ENCODE peak calls at places on chromosomes 16 and 17, in seven cellular contexts. One of them, this sample, is unnamed. For H3K4me1, the result is how much of the 10 kb centered on the place peaks cover.

GRCh38 chr17:52105601-52106000 is 52.9 kb downstream of the CA10 start:
- DNase-seq in SK-N-SH: no peak
- DNase-seq in HepG2: no peak
- DNase-seq in HCT116: no peak
- DNase-seq in K562: no peak
- DNase-seq in GM12878: no peak
- DNase-seq in H1: no peak
- DNase-seq in this sample: no peak

GRCh38 chr16:47051031-47051430 is 77.6 kb upstream of the DNAJA2 start:
- DNase-seq in SK-N-SH: no peak
- DNase-seq in HepG2: no peak
- DNase-seq in HCT116: no peak
- DNase-seq in K562: no peak
- DNase-seq in GM12878: no peak
- DNase-seq in H1: no peak
- DNase-seq in this sample: no peak

GRCh38 chr16:14241631-14242030 is 170.5 kb downstream of the MRTFB start:
- DNase-seq in SK-N-SH: no peak
- DNase-seq in HepG2: no peak
- DNase-seq in HCT116: no peak
- DNase-seq in K562: no peak
- DNase-seq in GM12878: no peak
- DNase-seq in H1: no peak
- DNase-seq in this sample: no peak

GRCh38 chr17:28570716-28571254 is 539 bp downstream of the PIGS start:
- DNase-seq in SK-N-SH: peak
- DNase-seq in HepG2: peak
- DNase-seq in HCT116: no peak
- DNase-seq in K562: peak
- DNase-seq in GM12878: no peak
- DNase-seq in H1: no peak
- DNase-seq in this sample: no peak

GRCh38 chr17:20775331-20775730 is 195.8 kb downstream of the CDRT15L2 start:
- DNase-seq in SK-N-SH: no peak
- DNase-seq in HepG2: no peak
- DNase-seq in HCT116: no peak
- DNase-seq in K562: no peak
- DNase-seq in GM12878: no peak
- DNase-seq in H1: no peak
- DNase-seq in this sample: no peak

GRCh38 chr17:31294839-31295488 is 2.1 kb downstream of the OMG start:
- DNase-seq in SK-N-SH: no peak
- DNase-seq in HepG2: no peak
- DNase-seq in HCT116: no peak
- DNase-seq in K562: no peak
- DNase-seq in GM12878: no peak
- DNase-seq in H1: no peak
- DNase-seq in this sample: no peak

GRCh38 chr16:56888806-56889205 is 23.8 kb downstream of the SLC12A3 start:
- DNase-seq in SK-N-SH: no peak
- DNase-seq in HepG2: no peak
- DNase-seq in HCT116: no peak
- DNase-seq in K562: no peak
- DNase-seq in GM12878: peak
- DNase-seq in H1: no peak
- DNase-seq in this sample: no peak

GRCh38 chr16:24540575-24541240 is 1.3 kb downstream of the RBBP6 start:
- DNase-seq in SK-N-SH: peak
- DNase-seq in HepG2: no peak
- DNase-seq in HCT116: no peak
- DNase-seq in K562: no peak
- DNase-seq in GM12878: no peak
- DNase-seq in H1: no peak
- DNase-seq in this sample: no peak

GRCh38 chr17:7716901-7717755 is at the start of gene DNAH2:
- DNase-seq in SK-N-SH: peak
- DNase-seq in HepG2: peak
- DNase-seq in HCT116: peak
- DNase-seq in K562: peak
- DNase-seq in GM12878: no peak
- DNase-seq in H1: peak
- DNase-seq in this sample: peak

GRCh38 chr16:55482056-55482455 is 3.1 kb downstream of the MMP2 start:
- DNase-seq in SK-N-SH: no peak
- DNase-seq in HepG2: no peak
- DNase-seq in HCT116: no peak
- DNase-seq in K562: no peak
- DNase-seq in GM12878: no peak
- DNase-seq in H1: no peak
- DNase-seq in this sample: no peak

GRCh38 chr16:10668322-10669045 is 26.2 kb downstream of the TEKT5 start:
- DNase-seq in SK-N-SH: peak
- DNase-seq in HepG2: peak
- DNase-seq in HCT116: no peak
- DNase-seq in K562: no peak
- DNase-seq in GM12878: no peak
- DNase-seq in H1: no peak
- DNase-seq in this sample: no peak

GRCh38 chr17:3961564-3962047 is 2.6 kb downstream of the ATP2A3 start:
- DNase-seq in SK-N-SH: no peak
- DNase-seq in HepG2: no peak
- DNase-seq in HCT116: no peak
- DNase-seq in K562: no peak
- DNase-seq in GM12878: peak
- DNase-seq in H1: no peak
- DNase-seq in this sample: no peak

GRCh38 chr16:983044-984030 is 1.8 kb downstream of the SOX8 start:
- DNase-seq in SK-N-SH: peak
- DNase-seq in HepG2: no peak
- DNase-seq in HCT116: no peak
- DNase-seq in K562: no peak
- DNase-seq in GM12878: no peak
- DNase-seq in H1: no peak
- DNase-seq in this sample: no peak

GRCh38 chr17:80408872-80409271 is 6.1 kb upstream of the ENDOV start:
- DNase-seq in SK-N-SH: no peak
- DNase-seq in HepG2: no peak
- DNase-seq in HCT116: no peak
- DNase-seq in K562: no peak
- DNase-seq in GM12878: no peak
- DNase-seq in H1: no peak
- DNase-seq in this sample: no peak

GRCh38 chr16:35391328-35391727 is 1931.9 kb downstream of the TP53TG3F start:
- DNase-seq in SK-N-SH: peak
- DNase-seq in HepG2: peak
- DNase-seq in HCT116: peak
- DNase-seq in K562: peak
- DNase-seq in GM12878: no peak
- DNase-seq in H1: no peak
- DNase-seq in this sample: peak

GRCh38 chr17:17924131-17924856 is 47.9 kb downstream of the TOM1L2 start:
- DNase-seq in SK-N-SH: no peak
- DNase-seq in HepG2: no peak
- DNase-seq in HCT116: no peak
- DNase-seq in K562: no peak
- DNase-seq in GM12878: no peak
- DNase-seq in H1: no peak
- DNase-seq in this sample: no peak

GRCh38 chr17:17924857-17925250 is 47.3 kb downstream of the TOM1L2 start:
- DNase-seq in SK-N-SH: no peak
- DNase-seq in HepG2: no peak
- DNase-seq in HCT116: no peak
- DNase-seq in K562: no peak
- DNase-seq in GM12878: no peak
- DNase-seq in H1: no peak
- DNase-seq in this sample: no peak

GRCh38 chr17:17919169-17920107 is 52.8 kb downstream of the TOM1L2 start:
- DNase-seq in SK-N-SH: peak
- DNase-seq in HepG2: peak
- DNase-seq in HCT116: peak
- DNase-seq in K562: peak
- DNase-seq in GM12878: peak
- DNase-seq in H1: no peak
- DNase-seq in this sample: peak

GRCh38 chr17:17921192-17922082 is 50.8 kb downstream of the TOM1L2 start:
- DNase-seq in SK-N-SH: no peak
- DNase-seq in HepG2: peak
- DNase-seq in HCT116: peak
- DNase-seq in K562: peak
- DNase-seq in GM12878: no peak
- DNase-seq in H1: peak
- DNase-seq in this sample: peak

DNA sequence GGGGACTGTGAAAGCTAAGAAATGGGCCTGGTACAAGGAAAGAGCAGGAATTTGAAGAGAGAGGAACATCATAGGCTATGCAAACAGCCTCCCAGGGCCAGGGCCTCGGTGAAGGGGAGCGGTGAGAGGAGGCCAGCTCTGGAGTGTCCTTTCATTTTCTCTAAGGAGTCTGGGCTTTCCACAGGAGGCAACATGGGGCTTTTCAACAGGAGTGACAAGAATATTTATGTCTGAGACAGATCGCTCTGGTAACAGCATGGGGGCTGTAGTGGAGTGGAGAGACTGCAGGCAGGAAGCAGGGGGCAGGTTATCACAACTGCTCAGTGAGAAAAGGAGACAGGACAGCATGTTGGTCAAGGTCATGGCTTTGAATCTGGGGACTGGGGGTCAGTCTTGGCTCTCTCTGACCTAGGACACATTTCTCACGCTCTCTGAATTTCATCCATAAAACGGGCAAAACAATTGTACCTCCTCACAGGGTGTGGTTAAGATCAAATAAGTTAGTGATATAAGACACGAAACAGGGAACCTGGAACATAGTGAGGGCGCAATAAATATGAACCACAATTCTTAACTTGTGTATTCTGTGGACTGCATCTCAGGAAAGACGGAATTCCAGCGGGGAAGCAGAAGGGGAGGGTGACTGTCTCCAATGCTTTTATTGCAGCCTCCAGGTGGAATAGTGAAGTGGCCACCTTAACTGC is 49.9 kb downstream of the TOM1L2 start:
- DNase-seq in SK-N-SH: no peak
- DNase-seq in HepG2: no peak
- DNase-seq in HCT116: no peak
- DNase-seq in K562: no peak
- DNase-seq in GM12878: no peak
- DNase-seq in H1: no peak
- DNase-seq in this sample: no peak
- H3K4me1 ChIP-seq in SK-N-SH: under half
- H3K4me1 ChIP-seq in HepG2: half or more
- H3K4me1 ChIP-seq in HCT116: half or more
- H3K4me1 ChIP-seq in K562: under half
- H3K4me1 ChIP-seq in GM12878: under half
- H3K4me1 ChIP-seq in H1: under half
- H3K4me1 ChIP-seq in this sample: under half

DNA sequence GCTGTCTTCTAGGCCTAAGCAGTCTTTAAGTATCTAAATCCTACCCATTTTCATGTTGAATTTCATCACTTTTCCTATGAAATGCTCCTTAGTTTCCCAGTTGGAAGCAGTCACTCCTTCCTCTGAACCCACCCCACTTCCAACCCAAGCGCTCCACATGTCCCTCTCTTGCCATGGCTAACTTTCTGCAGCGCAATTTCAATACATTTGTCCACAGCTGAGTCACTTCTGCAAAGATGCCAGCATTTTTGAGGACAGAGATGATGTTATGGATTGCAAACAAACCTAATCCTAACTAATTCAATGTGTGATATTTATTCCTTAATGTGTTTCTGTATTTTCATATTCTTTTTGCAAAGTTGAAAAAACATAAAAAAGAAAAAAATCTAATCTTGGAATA is 71.7 kb downstream of the HLF start:
- DNase-seq in SK-N-SH: no peak
- DNase-seq in HepG2: no peak
- DNase-seq in HCT116: no peak
- DNase-seq in K562: no peak
- DNase-seq in GM12878: no peak
- DNase-seq in H1: no peak
- DNase-seq in this sample: no peak
- H3K4me3 ChIP-seq in SK-N-SH: no peak
- H3K4me3 ChIP-seq in HepG2: no peak
- H3K4me3 ChIP-seq in HCT116: no peak
- H3K4me3 ChIP-seq in K562: no peak
- H3K4me3 ChIP-seq in GM12878: no peak
- H3K4me3 ChIP-seq in H1: no peak
- H3K4me3 ChIP-seq in this sample: no peak

GRCh38 chr16:85810097-85810741 is 10.7 kb downstream of the COX4I1 start:
- DNase-seq in SK-N-SH: no peak
- DNase-seq in HepG2: no peak
- DNase-seq in HCT116: no peak
- DNase-seq in K562: no peak
- DNase-seq in GM12878: no peak
- DNase-seq in H1: no peak
- DNase-seq in this sample: no peak
- TF ChIP-seq YY1 in SK-N-SH: no peak
- TF ChIP-seq YY1 in HepG2: no peak
- TF ChIP-seq YY1 in HCT116: no peak
- TF ChIP-seq YY1 in K562: no peak
- TF ChIP-seq YY1 in GM12878: no peak
- TF ChIP-seq YY1 in H1: no peak
- TF ChIP-seq YY1 in this sample: no peak

DNA sequence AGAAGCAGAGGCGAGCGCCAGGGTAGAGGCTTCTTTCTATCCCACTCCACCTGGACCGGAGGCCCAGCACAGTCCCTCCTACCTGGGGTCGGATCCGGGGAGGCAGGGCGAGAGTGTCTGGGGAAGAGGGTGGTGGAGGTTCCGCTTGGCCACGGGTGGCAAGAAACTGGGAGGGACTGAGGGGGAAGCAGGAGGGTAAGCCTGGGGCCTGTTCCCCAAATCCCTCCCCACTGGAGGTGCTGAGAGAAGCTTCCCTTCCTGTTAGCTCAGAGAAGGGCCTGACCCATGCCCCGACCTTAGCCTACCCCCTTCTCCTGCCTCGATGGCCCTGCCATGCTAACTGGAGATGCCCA is 1.8 kb upstream of the TPPP3 start:
- DNase-seq in SK-N-SH: no peak
- DNase-seq in HepG2: no peak
- DNase-seq in HCT116: no peak
- DNase-seq in K562: no peak
- DNase-seq in GM12878: no peak
- DNase-seq in H1: no peak
- DNase-seq in this sample: no peak
- H3K4me1 ChIP-seq in SK-N-SH: half or more
- H3K4me1 ChIP-seq in HepG2: under half
- H3K4me1 ChIP-seq in HCT116: under half
- H3K4me1 ChIP-seq in K562: under half
- H3K4me1 ChIP-seq in GM12878: under half
- H3K4me1 ChIP-seq in H1: under half
- H3K4me1 ChIP-seq in this sample: under half

DNA sequence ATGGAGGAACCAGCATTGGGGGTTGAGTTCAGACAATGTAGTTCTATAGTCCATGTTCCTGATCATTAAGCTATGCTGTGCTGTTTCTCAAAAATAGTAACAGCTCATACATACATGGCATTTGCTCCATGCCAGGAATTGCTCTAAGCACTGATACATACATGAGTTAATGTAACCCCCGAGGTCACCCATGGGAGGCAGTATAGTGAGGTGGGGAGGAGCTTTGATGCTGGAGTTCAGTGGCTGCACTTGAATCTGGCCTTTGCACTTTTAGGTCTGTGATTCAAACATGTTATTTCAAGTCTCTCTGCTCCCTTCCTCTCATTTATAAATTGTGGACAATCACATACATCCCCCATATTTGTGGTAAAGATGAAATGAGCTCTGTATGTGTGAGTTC is 223.1 kb upstream of the WSB1 start:
- DNase-seq in SK-N-SH: no peak
- DNase-seq in HepG2: no peak
- DNase-seq in HCT116: no peak
- DNase-seq in K562: no peak
- DNase-seq in GM12878: no peak
- DNase-seq in H1: no peak
- DNase-seq in this sample: no peak
- H3K4me3 ChIP-seq in SK-N-SH: no peak
- H3K4me3 ChIP-seq in HepG2: no peak
- H3K4me3 ChIP-seq in HCT116: no peak
- H3K4me3 ChIP-seq in K562: no peak
- H3K4me3 ChIP-seq in GM12878: no peak
- H3K4me3 ChIP-seq in H1: no peak
- H3K4me3 ChIP-seq in this sample: no peak

This sample was measured in NT2/D1.